ENCODE peak calls at places on chromosome 13, in four cellular contexts. X, M, V and U are unnamed samples.

GRCh38 chr13:48775285-48775684 is 121.6 kb downstream of the CYSLTR2 start:
- DNase-seq in X (no peak), M (no peak), V (no peak), U (no peak)

GRCh38 chr13:25771641-25772478 is 280.0 kb downstream of the SHISA2 start:
- DNase-seq in X (no peak), M (no peak), V (no peak), U (no peak)

GRCh38 chr13:82747948-82748347 is 1134.3 kb downstream of the SLITRK1 start:
- DNase-seq in X (no peak), M (no peak), V (no peak), U (no peak)

GRCh38 chr13:49620170-49620621 is 8.1 kb upstream of the ARL11 start:
- DNase-seq in X (no peak), M (no peak), V (no peak), U (peak; percentile 45)

GRCh38 chr13:32261567-32261966 is 53.6 kb downstream of the ZAR1L start:
- DNase-seq in X (no peak), M (no peak), V (no peak), U (peak; percentile 9)

GRCh38 chr13:33845572-33846305 is 27.8 kb downstream of the RFC3 start:
- DNase-seq in X (no peak), M (no peak), V (no peak), U (no peak)

GRCh38 chr13:106373304-106373988 is 162.0 kb downstream of the EFNB2 start:
- DNase-seq in X (no peak), M (no peak), V (peak; percentile 39), U (peak; percentile 97)

GRCh38 chr13:95970878-95971277 is 82.3 kb downstream of the UGGT2 start:
- DNase-seq in X (no peak), M (no peak), V (no peak), U (no peak)

GRCh38 chr13:31201341-31202024 is 1.7 kb downstream of the B3GLCT start:
- DNase-seq in X (no peak), M (no peak), V (no peak), U (peak; percentile 57)

GRCh38 chr13:45918597-45918996 is 67.0 kb upstream of the SIAH3 start:
- DNase-seq in X (no peak), M (no peak), V (no peak), U (no peak)

GRCh38 chr13:50126378-50127016 is 111.3 kb downstream of the KCNRG start:
- DNase-seq in X (no peak), M (no peak), V (peak; percentile 25), U (peak; percentile 73)

GRCh38 chr13:41289463-41289881 is 21.6 kb upstream of the NAA16 start:
- DNase-seq in X (no peak), M (no peak), V (no peak), U (no peak)

GRCh38 chr13:46855166-46855565 is 41.7 kb downstream of the HTR2A start:
- DNase-seq in X (no peak), M (no peak), V (no peak), U (no peak)

GRCh38 chr13:30985637-30986205 is 53.3 kb downstream of the TEX26 start:
- DNase-seq in X (no peak), M (no peak), V (no peak), U (no peak)

GRCh38 chr13:76016799-76017198 is 380.7 kb downstream of the LMO7 start:
- DNase-seq in X (no peak), M (peak; percentile 68), V (peak; percentile 7), U (peak; percentile 30)

GRCh38 chr13:48942131-48942530 is 33.6 kb upstream of the FNDC3A start:
- DNase-seq in X (no peak), M (no peak), V (no peak), U (no peak)

GRCh38 chr13:112833551-112834257 is 135.3 kb upstream of the MCF2L start:
- DNase-seq in X (no peak), M (no peak), V (no peak), U (no peak)

GRCh38 chr13:113914333-113915011 is 50.6 kb upstream of the GAS6 start:
- DNase-seq in X (no peak), M (no peak), V (no peak), U (no peak)

GRCh38 chr13:43872181-43872580 is 7.4 kb downstream of the CCDC122 start:
- DNase-seq in X (no peak), M (no peak), V (no peak), U (no peak)

GRCh38 chr13:100521912-100522490 is 66.6 kb downstream of the GGACT start:
- DNase-seq in X (no peak), M (no peak), V (no peak), U (peak; percentile 98)

GRCh38 chr13:100089633-100090032 is 740 bp downstream of the PCCA start:
- DNase-seq in X (no peak), M (no peak), V (no peak), U (peak; percentile 71)

GRCh38 chr13:71867101-71867814 is at the start of gene DACH1:
- DNase-seq in X (peak; percentile 19), M (peak; percentile 90), V (peak; percentile 70), U (peak; percentile 96)

GRCh38 chr13:113979791-113980471 is 6.1 kb upstream of the C13orf46 start:
- DNase-seq in X (no peak), M (no peak), V (no peak), U (no peak)

GRCh38 chr13:34039678-34040077 is 221.7 kb downstream of the RFC3 start:
- DNase-seq in X (no peak), M (no peak), V (no peak), U (no peak)

GRCh38 chr13:27389891-27390290 is 34.5 kb upstream of the GTF3A start:
- DNase-seq in X (no peak), M (no peak), V (no peak), U (no peak)

GRCh38 chr13:77492982-77493381 is 42.5 kb upstream of the SCEL start:
- DNase-seq in X (no peak), M (peak; percentile 55), V (no peak), U (peak; percentile 87)

GRCh38 chr13:51231456-51231855 is 9.3 kb downstream of the FAM124A start:
- DNase-seq in X (no peak), M (no peak), V (no peak), U (no peak)

GRCh38 chr13:20441879-20442278 is 83.8 kb downstream of the CRYL1 start:
- DNase-seq in X (no peak), M (no peak), V (no peak), U (no peak)

GRCh38 chr13:57595775-57596174 is 35.8 kb upstream of the PCDH17 start:
- DNase-seq in X (no peak), M (no peak), V (no peak), U (no peak)

GRCh38 chr13:29917573-29918091 is 67.2 kb upstream of the UBL3 start:
- DNase-seq in X (no peak), M (no peak), V (no peak), U (no peak)

GRCh38 chr13:44013666-44014291 is 134.1 kb downstream of the LACC1 start:
- DNase-seq in X (no peak), M (no peak), V (no peak), U (no peak)

GRCh38 chr13:45092668-45093067 is 27.6 kb upstream of the GTF2F2 start:
- DNase-seq in X (no peak), M (no peak), V (no peak), U (no peak)

GRCh38 chr13:95530178-95530577 is 22.3 kb upstream of the CLDN10 start:
- DNase-seq in X (no peak), M (no peak), V (no peak), U (no peak)

GRCh38 chr13:28568286-28568685 is 73.4 kb upstream of the FLT1 start:
- DNase-seq in X (no peak), M (no peak), V (no peak), U (no peak)